ENCODE peak calls at places on chromosomes 1 and 21, in five cellular contexts. One of them, this sample, is unnamed.

GRCh38 chr1:36160949-36161485 is 5.1 kb downstream of the MAP7D1 start:
- DNase-seq in Peyer's patch: peak; percentile 77
- DNase-seq in cardiac muscle cell: peak; percentile 54
- DNase-seq in right atrium auricular region: peak; percentile 79
- DNase-seq in heart left ventricle: peak; percentile 80
- DNase-seq in this sample: no peak

GRCh38 chr1:227950735-227951224 is 3.0 kb upstream of the WNT9A start:
- DNase-seq in Peyer's patch: no peak
- DNase-seq in cardiac muscle cell: no peak
- DNase-seq in right atrium auricular region: peak; percentile 46
- DNase-seq in heart left ventricle: no peak
- DNase-seq in this sample: no peak

GRCh38 chr21:22763442-22763841 is 1765.2 kb downstream of the NCAM2 start:
- DNase-seq in Peyer's patch: no peak
- DNase-seq in cardiac muscle cell: no peak
- DNase-seq in right atrium auricular region: no peak
- DNase-seq in heart left ventricle: no peak
- DNase-seq in this sample: no peak

GRCh38 chr1:31377361-31377863 is 4.5 kb upstream of the FABP3 start:
- DNase-seq in Peyer's patch: no peak
- DNase-seq in cardiac muscle cell: no peak
- DNase-seq in right atrium auricular region: no peak
- DNase-seq in heart left ventricle: no peak
- DNase-seq in this sample: no peak

GRCh38 chr1:73056826-73057225 is 774.5 kb upstream of the NEGR1 start:
- DNase-seq in Peyer's patch: no peak
- DNase-seq in cardiac muscle cell: no peak
- DNase-seq in right atrium auricular region: no peak
- DNase-seq in heart left ventricle: no peak
- DNase-seq in this sample: no peak

GRCh38 chr1:179706339-179706941 is 36.7 kb upstream of the FAM163A start:
- DNase-seq in Peyer's patch: no peak
- DNase-seq in cardiac muscle cell: peak; percentile 60
- DNase-seq in right atrium auricular region: no peak
- DNase-seq in heart left ventricle: peak; percentile 44
- DNase-seq in this sample: no peak

GRCh38 chr1:157580179-157580827 is 17.6 kb downstream of the FCRL4 start:
- DNase-seq in Peyer's patch: peak; percentile 40
- DNase-seq in cardiac muscle cell: peak; percentile 70
- DNase-seq in right atrium auricular region: no peak
- DNase-seq in heart left ventricle: no peak
- DNase-seq in this sample: peak; percentile 33

GRCh38 chr21:33069994-33070811 is at the start of gene OLIG1:
- DNase-seq in Peyer's patch: no peak
- DNase-seq in cardiac muscle cell: peak; percentile 61
- DNase-seq in right atrium auricular region: no peak
- DNase-seq in heart left ventricle: peak; percentile 65
- DNase-seq in this sample: peak; percentile 78

GRCh38 chr21:29342394-29342957 is 43.8 kb downstream of the BACH1 start:
- DNase-seq in Peyer's patch: no peak
- DNase-seq in cardiac muscle cell: no peak
- DNase-seq in right atrium auricular region: peak; percentile 80
- DNase-seq in heart left ventricle: peak; percentile 80
- DNase-seq in this sample: no peak

GRCh38 chr1:30798389-30798951 is 40.9 kb upstream of the LAPTM5 start:
- DNase-seq in Peyer's patch: no peak
- DNase-seq in cardiac muscle cell: no peak
- DNase-seq in right atrium auricular region: peak; percentile 75
- DNase-seq in heart left ventricle: peak; percentile 67
- DNase-seq in this sample: no peak

GRCh38 chr1:117675907-117676430 is 70.1 kb downstream of the TENT5C start:
- DNase-seq in Peyer's patch: no peak
- DNase-seq in cardiac muscle cell: no peak
- DNase-seq in right atrium auricular region: no peak
- DNase-seq in heart left ventricle: no peak
- DNase-seq in this sample: no peak

GRCh38 chr1:203362561-203363055 is 11.7 kb upstream of the FMOD start:
- DNase-seq in Peyer's patch: no peak
- DNase-seq in cardiac muscle cell: no peak
- DNase-seq in right atrium auricular region: no peak
- DNase-seq in heart left ventricle: no peak
- DNase-seq in this sample: no peak

GRCh38 chr1:21232044-21232443 is 55.3 kb upstream of the EIF4G3 start:
- DNase-seq in Peyer's patch: peak; percentile 31
- DNase-seq in cardiac muscle cell: peak; percentile 74
- DNase-seq in right atrium auricular region: no peak
- DNase-seq in heart left ventricle: no peak
- DNase-seq in this sample: no peak

GRCh38 chr1:184002071-184002470 is 35.5 kb downstream of the COLGALT2 start:
- DNase-seq in Peyer's patch: no peak
- DNase-seq in cardiac muscle cell: no peak
- DNase-seq in right atrium auricular region: no peak
- DNase-seq in heart left ventricle: peak; percentile 49
- DNase-seq in this sample: no peak

GRCh38 chr1:246592695-246593094 is 26.4 kb downstream of the CNST start:
- DNase-seq in Peyer's patch: no peak
- DNase-seq in cardiac muscle cell: no peak
- DNase-seq in right atrium auricular region: no peak
- DNase-seq in heart left ventricle: no peak
- DNase-seq in this sample: no peak

GRCh38 chr1:228109962-228110488 is 926 bp upstream of the MRPL55 start:
- DNase-seq in Peyer's patch: no peak
- DNase-seq in cardiac muscle cell: no peak
- DNase-seq in right atrium auricular region: no peak
- DNase-seq in heart left ventricle: no peak
- DNase-seq in this sample: no peak

GRCh38 chr1:172145231-172145651 is 275.2 kb upstream of the C1orf105 start:
- DNase-seq in Peyer's patch: no peak
- DNase-seq in cardiac muscle cell: peak; percentile 33
- DNase-seq in right atrium auricular region: no peak
- DNase-seq in heart left ventricle: no peak
- DNase-seq in this sample: no peak

GRCh38 chr1:225950905-225951351 is 9.9 kb upstream of the LEFTY2 start:
- DNase-seq in Peyer's patch: no peak
- DNase-seq in cardiac muscle cell: no peak
- DNase-seq in right atrium auricular region: no peak
- DNase-seq in heart left ventricle: no peak
- DNase-seq in this sample: no peak

GRCh38 chr1:42392255-42392654 is 11.7 kb downstream of the RIMKLA start:
- DNase-seq in Peyer's patch: no peak
- DNase-seq in cardiac muscle cell: no peak
- DNase-seq in right atrium auricular region: no peak
- DNase-seq in heart left ventricle: no peak
- DNase-seq in this sample: no peak

GRCh38 chr1:20709868-20710267 is 7.9 kb downstream of the KIF17 start:
- DNase-seq in Peyer's patch: no peak
- DNase-seq in cardiac muscle cell: no peak
- DNase-seq in right atrium auricular region: no peak
- DNase-seq in heart left ventricle: no peak
- DNase-seq in this sample: no peak

GRCh38 chr1:42137766-42138165 is 15.4 kb upstream of the GUCA2B start:
- DNase-seq in Peyer's patch: no peak
- DNase-seq in cardiac muscle cell: no peak
- DNase-seq in right atrium auricular region: peak; percentile 51
- DNase-seq in heart left ventricle: no peak
- DNase-seq in this sample: no peak

GRCh38 chr1:91700771-91701493 is 185.0 kb downstream of the TGFBR3 start:
- DNase-seq in Peyer's patch: no peak
- DNase-seq in cardiac muscle cell: no peak
- DNase-seq in right atrium auricular region: no peak
- DNase-seq in heart left ventricle: no peak
- DNase-seq in this sample: no peak

GRCh38 chr1:91701494-91701869 is 184.5 kb downstream of the TGFBR3 start:
- DNase-seq in Peyer's patch: no peak
- DNase-seq in cardiac muscle cell: no peak
- DNase-seq in right atrium auricular region: no peak
- DNase-seq in heart left ventricle: no peak
- DNase-seq in this sample: no peak

GRCh38 chr1:91699339-91699970 is 186.5 kb downstream of the TGFBR3 start:
- DNase-seq in Peyer's patch: no peak
- DNase-seq in cardiac muscle cell: peak; percentile 34
- DNase-seq in right atrium auricular region: peak; percentile 76
- DNase-seq in heart left ventricle: peak; percentile 69
- DNase-seq in this sample: no peak

GRCh38 chr1:91697322-91698260 is 188.4 kb downstream of the TGFBR3 start:
- DNase-seq in Peyer's patch: no peak
- DNase-seq in cardiac muscle cell: no peak
- DNase-seq in right atrium auricular region: no peak
- DNase-seq in heart left ventricle: no peak
- DNase-seq in this sample: no peak

DNA sequence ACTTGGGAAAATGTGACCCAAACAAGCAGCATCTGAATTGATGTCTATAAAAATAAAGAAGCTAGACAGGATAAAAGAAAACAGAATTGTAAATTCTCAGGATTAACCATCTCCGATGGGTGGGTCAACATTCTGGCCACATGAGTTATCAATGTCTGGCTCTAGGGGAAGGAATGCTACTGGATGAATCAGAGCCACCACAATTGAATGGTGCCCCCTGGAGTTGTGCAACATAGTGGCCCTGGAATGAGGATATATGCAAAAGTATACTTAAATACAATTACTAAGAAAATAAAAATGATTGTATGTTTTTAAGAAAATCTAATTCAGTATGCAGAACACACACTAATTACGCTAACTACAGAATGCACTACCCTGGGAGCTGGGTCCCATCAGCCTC is 185.6 kb downstream of the TGFBR3 start:
- DNase-seq in Peyer's patch: no peak
- DNase-seq in cardiac muscle cell: no peak
- DNase-seq in right atrium auricular region: no peak
- DNase-seq in heart left ventricle: no peak
- DNase-seq in this sample: no peak
- TF ChIP-seq CTCF in Peyer's patch: no peak
- TF ChIP-seq CTCF in cardiac muscle cell: peak; percentile 28
- TF ChIP-seq CTCF in right atrium auricular region: no peak
- TF ChIP-seq CTCF in heart left ventricle: no peak
- TF ChIP-seq CTCF in this sample: no peak

DNA sequence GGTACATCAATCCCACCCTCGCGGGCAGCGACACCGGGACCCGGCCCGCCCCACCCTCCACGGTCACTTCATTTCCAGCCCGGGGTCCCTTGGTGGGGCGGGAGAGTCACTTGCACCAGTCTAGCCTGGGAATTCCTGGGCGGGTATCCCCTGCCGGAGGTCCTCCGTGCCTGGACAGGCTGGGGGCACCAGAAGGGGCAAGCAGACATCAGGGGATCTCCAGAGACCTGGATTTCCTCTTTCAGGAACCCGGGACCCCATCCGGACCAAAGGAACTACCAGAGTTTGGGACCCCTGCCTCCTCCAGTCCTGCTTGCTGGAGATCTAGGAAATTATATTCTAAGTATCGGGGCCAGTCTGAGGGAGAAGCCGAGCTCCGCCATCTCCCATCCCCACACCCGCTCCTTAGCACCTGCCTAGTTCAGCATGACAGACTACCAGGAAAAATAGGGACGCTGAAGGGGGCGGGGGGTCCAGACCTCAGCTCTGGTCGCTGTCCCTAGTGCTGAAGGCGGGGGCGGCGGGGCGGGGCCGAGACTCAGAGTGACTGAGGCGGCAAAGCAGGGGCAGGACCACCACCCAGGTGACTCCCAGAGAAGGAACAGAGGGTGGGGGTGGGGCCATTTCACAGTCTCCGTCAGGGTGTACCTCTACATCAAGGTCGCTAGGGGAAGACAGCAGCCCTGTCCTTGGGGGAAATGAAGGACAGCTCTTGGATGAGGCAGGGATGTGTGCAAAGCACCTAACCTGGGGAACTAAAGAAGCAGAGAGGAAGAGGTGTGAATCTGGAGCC is 829 bp downstream of the HCN3 start:
- DNase-seq in Peyer's patch: peak; percentile 66
- DNase-seq in cardiac muscle cell: peak; percentile 87
- DNase-seq in right atrium auricular region: no peak
- DNase-seq in heart left ventricle: peak; percentile 53
- DNase-seq in this sample: no peak
- TF ChIP-seq CTCF in Peyer's patch: no peak
- TF ChIP-seq CTCF in cardiac muscle cell: peak; percentile 27
- TF ChIP-seq CTCF in right atrium auricular region: no peak
- TF ChIP-seq CTCF in heart left ventricle: no peak
- TF ChIP-seq CTCF in this sample: peak; percentile 35

GRCh38 chr1:33015216-33015615 is 21.5 kb downstream of the AK2 start:
- DNase-seq in Peyer's patch: no peak
- DNase-seq in cardiac muscle cell: no peak
- DNase-seq in right atrium auricular region: no peak
- DNase-seq in heart left ventricle: no peak
- DNase-seq in this sample: no peak

GRCh38 chr1:33010946-33011731 is 25.5 kb downstream of the AK2 start:
- DNase-seq in Peyer's patch: no peak
- DNase-seq in cardiac muscle cell: no peak
- DNase-seq in right atrium auricular region: peak; percentile 69
- DNase-seq in heart left ventricle: peak; percentile 69
- DNase-seq in this sample: no peak

GRCh38 chr1:33012165-33012564 is 24.5 kb downstream of the AK2 start:
- DNase-seq in Peyer's patch: no peak
- DNase-seq in cardiac muscle cell: no peak
- DNase-seq in right atrium auricular region: no peak
- DNase-seq in heart left ventricle: no peak
- DNase-seq in this sample: no peak

GRCh38 chr1:33014464-33015170 is 22.1 kb downstream of the AK2 start:
- DNase-seq in Peyer's patch: no peak
- DNase-seq in cardiac muscle cell: no peak
- DNase-seq in right atrium auricular region: no peak
- DNase-seq in heart left ventricle: no peak
- DNase-seq in this sample: no peak

DNA sequence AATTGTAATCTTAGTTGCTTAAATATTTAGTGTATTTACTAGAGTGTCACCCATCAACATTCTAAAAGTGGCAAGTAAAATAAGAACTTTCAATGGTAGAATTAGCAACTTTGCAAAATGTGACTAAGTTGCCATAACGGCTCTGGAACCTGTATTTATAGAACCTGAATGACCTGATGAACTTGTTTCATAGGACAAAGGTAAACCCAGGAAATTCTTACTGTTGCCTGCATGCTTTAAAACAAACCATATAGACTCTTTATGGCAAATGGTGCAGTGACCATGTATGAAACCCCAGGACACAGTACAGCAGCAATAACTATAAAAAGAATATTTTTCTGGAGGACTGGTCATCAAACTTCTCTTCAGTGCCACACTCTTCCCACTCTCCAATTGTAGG is 22.9 kb downstream of the AK2 start:
- DNase-seq in Peyer's patch: no peak
- DNase-seq in cardiac muscle cell: no peak
- DNase-seq in right atrium auricular region: no peak
- DNase-seq in heart left ventricle: no peak
- DNase-seq in this sample: no peak
- TF ChIP-seq CTCF in Peyer's patch: no peak
- TF ChIP-seq CTCF in cardiac muscle cell: no peak
- TF ChIP-seq CTCF in right atrium auricular region: no peak
- TF ChIP-seq CTCF in heart left ventricle: no peak
- TF ChIP-seq CTCF in this sample: no peak

DNA sequence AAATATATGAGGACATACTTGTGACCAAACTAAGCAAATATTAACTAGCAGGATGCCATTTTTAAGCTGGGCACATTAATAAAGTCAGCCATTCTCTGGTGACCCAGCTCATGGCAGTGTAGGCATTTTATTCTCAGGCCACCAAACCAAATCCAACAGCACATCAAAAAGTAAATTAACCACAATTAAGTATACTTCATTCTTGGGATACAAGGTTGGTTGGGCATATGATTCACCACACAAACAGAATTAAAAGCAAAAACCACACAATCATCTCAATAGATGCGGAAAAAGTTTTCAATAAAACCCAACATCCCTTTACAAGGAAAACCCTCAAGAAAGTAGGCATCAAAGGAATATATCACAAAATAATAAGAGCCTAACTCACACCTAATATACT is 101.3 kb downstream of the FAF1 start:
- DNase-seq in Peyer's patch: no peak
- DNase-seq in cardiac muscle cell: no peak
- DNase-seq in right atrium auricular region: no peak
- DNase-seq in heart left ventricle: no peak
- DNase-seq in this sample: no peak
- TF ChIP-seq CTCF in Peyer's patch: no peak
- TF ChIP-seq CTCF in cardiac muscle cell: no peak
- TF ChIP-seq CTCF in right atrium auricular region: no peak
- TF ChIP-seq CTCF in heart left ventricle: no peak
- TF ChIP-seq CTCF in this sample: no peak

This sample was measured in D721Med.